ENCODE peak calls at places on chromosomes 12 and 14, in ten cellular contexts. Q is activated gamma-delta T cell treated with anti-CD3 and anti-CD28 coated beads, Interleukin-2, amount 50 U/mL, for 16 hours; T is mucosa of gallbladder; I is amniotic stem cell; M is AG04450; N is T-helper 1 cell; O is naive thymus-derived CD8-positive, alpha-beta T cell; J is neural crest cell; B is thoracic aorta; R is ELR. K is an unnamed sample.

GRCh38 chr12:125435871-125436270 is 370.6 kb downstream of the AACS start:
- DNase-seq in Q (no peak), T (no peak), I (no peak), M (no peak), N (no peak), O (no peak), J (no peak), B (no peak), R (no peak), K (no peak)

GRCh38 chr14:64117671-64118402 is 176.3 kb downstream of the ESR2 start:
- DNase-seq in Q (no peak), T (peak; percentile 22), I (no peak), M (no peak), N (no peak), O (no peak), J (no peak), B (peak; percentile 61), R (peak; percentile 61), K (no peak)

GRCh38 chr12:104722541-104723534 is 235.3 kb downstream of the SLC41A2 start:
- DNase-seq in Q (no peak), T (no peak), I (no peak), M (no peak), N (no peak), O (no peak), J (no peak), B (no peak), R (no peak), K (no peak)

GRCh38 chr12:121787063-121787774 is 6.3 kb downstream of the RHOF start:
- DNase-seq in Q (no peak), T (no peak), I (no peak), M (no peak), N (no peak), O (peak; percentile 60), J (no peak), B (no peak), R (no peak), K (no peak)

GRCh38 chr12:101552277-101552676 is 42.5 kb upstream of the MYBPC1 start:
- DNase-seq in Q (no peak), T (peak; percentile 22), I (no peak), M (peak; percentile 51), N (no peak), O (no peak), J (no peak), B (no peak), R (peak; percentile 50), K (no peak)

GRCh38 chr14:79136437-79137430 is 966.6 kb downstream of the NRXN3 start:
- DNase-seq in Q (no peak), T (no peak), I (no peak), M (no peak), N (no peak), O (no peak), J (no peak), B (no peak), R (no peak), K (no peak)

GRCh38 chr12:100799770-100800169 is 5.2 kb downstream of the ANO4 start:
- DNase-seq in Q (no peak), T (no peak), I (no peak), M (no peak), N (no peak), O (no peak), J (no peak), B (no peak), R (peak; percentile 79), K (no peak)

GRCh38 chr14:49702725-49703124 is 9.8 kb downstream of the KLHDC1 start:
- DNase-seq in Q (no peak), T (no peak), I (no peak), M (no peak), N (no peak), O (no peak), J (no peak), B (no peak), R (no peak), K (no peak)

GRCh38 chr14:55255979-55256378 is 15.2 kb upstream of the FBXO34 start:
- DNase-seq in Q (no peak), T (no peak), I (no peak), M (no peak), N (no peak), O (no peak), J (no peak), B (no peak), R (no peak), K (no peak)

GRCh38 chr12:126069549-126070165 is 1004.4 kb downstream of the AACS start:
- DNase-seq in Q (no peak), T (peak; percentile 62), I (no peak), M (no peak), N (no peak), O (no peak), J (peak; percentile 76), B (no peak), R (peak; percentile 61), K (peak; percentile 23)

GRCh38 chr14:92944976-92945375 is 22.0 kb downstream of the CHGA start:
- DNase-seq in Q (no peak), T (peak; percentile 86), I (no peak), M (no peak), N (no peak), O (no peak), J (no peak), B (no peak), R (no peak), K (no peak)

GRCh38 chr12:6326316-6326959 is 15.4 kb downstream of the TNFRSF1A start:
- DNase-seq in Q (no peak), T (peak; percentile 43), I (no peak), M (no peak), N (no peak), O (no peak), J (no peak), B (no peak), R (peak; percentile 75), K (peak; percentile 82)

GRCh38 chr12:12718853-12719252 is 1.7 kb downstream of the CDKN1B start:
- DNase-seq in Q (no peak), T (no peak), I (no peak), M (no peak), N (no peak), O (no peak), J (no peak), B (no peak), R (peak; percentile 62), K (peak; percentile 31)

GRCh38 chr14:61145903-61146411 is 135.2 kb downstream of the TMEM30B start:
- DNase-seq in Q (no peak), T (no peak), I (no peak), M (no peak), N (no peak), O (no peak), J (no peak), B (peak; percentile 19), R (peak; percentile 78), K (no peak)

GRCh38 chr12:117968826-117969659 is at the start of gene KSR2:
- DNase-seq in Q (peak; percentile 1), T (peak; percentile 73), I (no peak), M (no peak), N (peak; percentile 15), O (no peak), J (peak; percentile 61), B (no peak), R (peak; percentile 46), K (peak; percentile 89)

GRCh38 chr12:31807773-31808097 is 78.9 kb upstream of the AMN1 start:
- DNase-seq in Q (no peak), T (no peak), I (no peak), M (no peak), N (no peak), O (no peak), J (no peak), B (no peak), R (no peak), K (no peak)

GRCh38 chr12:94649349-94650142 is 811 bp downstream of the TMCC3 start:
- DNase-seq in Q (peak; percentile 9), T (no peak), I (no peak), M (no peak), N (peak; percentile 16), O (peak; percentile 45), J (peak; percentile 41), B (no peak), R (peak; percentile 54), K (peak; percentile 65)

GRCh38 chr12:57772429-57773322 is at the start of gene EEF1AKMT3:
- DNase-seq in Q (no peak), T (peak; percentile 46), I (peak; percentile 31), M (no peak), N (no peak), O (peak; percentile 24), J (peak; percentile 34), B (peak; percentile 36), R (peak; percentile 78), K (no peak)

GRCh38 chr12:48865141-48865440 is 579 bp downstream of the RND1 start:
- DNase-seq in Q (no peak), T (no peak), I (no peak), M (no peak), N (no peak), O (no peak), J (no peak), B (no peak), R (no peak), K (no peak)

GRCh38 chr12:74889563-74890236 is 319.9 kb downstream of the KCNC2 start:
- DNase-seq in Q (no peak), T (no peak), I (no peak), M (peak; percentile 15), N (no peak), O (no peak), J (no peak), B (no peak), R (peak; percentile 86), K (no peak)

GRCh38 chr12:13376627-13377373 is 180.3 kb downstream of the EMP1 start:
- DNase-seq in Q (no peak), T (peak; percentile 76), I (no peak), M (no peak), N (no peak), O (no peak), J (no peak), B (no peak), R (no peak), K (no peak)

GRCh38 chr12:6089041-6089823 is 35.2 kb downstream of the VWF start:
- DNase-seq in Q (no peak), T (peak; percentile 44), I (no peak), M (no peak), N (no peak), O (no peak), J (no peak), B (no peak), R (peak; percentile 73), K (no peak)

GRCh38 chr14:20477211-20477876 is 8.1 kb downstream of the PNP start:
- DNase-seq in Q (no peak), T (no peak), I (peak; percentile 7), M (no peak), N (no peak), O (peak; percentile 56), J (no peak), B (no peak), R (peak; percentile 64), K (no peak)

GRCh38 chr14:97900187-97900586 is 1103.0 kb downstream of the VRK1 start:
- DNase-seq in Q (no peak), T (no peak), I (no peak), M (no peak), N (no peak), O (no peak), J (no peak), B (no peak), R (no peak), K (no peak)

K was measured in GM13977.